ENCODE peak calls at places on chromosomes 13 and 19, in four cellular contexts. P is PC-3, M is NB4, U is mesothelial cell of epicardium. E is an unnamed sample.

GRCh38 chr19:3276341-3276799 is 51.9 kb downstream of the CELF5 start:
- DNase-seq in M (no peak), U (no peak), P (peak; percentile 75), E (no peak)

GRCh38 chr13:60398949-60399589 is 2.0 kb downstream of the TDRD3 start:
- DNase-seq in M (peak; percentile 20), P (no peak), U (no peak), E (no peak)

GRCh38 chr19:10952809-10953208 is 8.0 kb upstream of the SMARCA4 start:
- DNase-seq in M (no peak), P (peak; percentile 97), U (no peak), E (no peak)

GRCh38 chr19:6229951-6230712 is 49.6 kb downstream of the MLLT1 start:
- DNase-seq in P (no peak), M (no peak), U (peak; percentile 18), E (no peak)

GRCh38 chr19:30556230-30556711 is 184.1 kb downstream of the ZNF536 start:
- DNase-seq in P (no peak), M (no peak), U (no peak), E (no peak)

GRCh38 chr19:2043269-2043641 is 7.8 kb downstream of the MKNK2 start:
- DNase-seq in M (no peak), P (no peak), U (no peak), E (no peak)

GRCh38 chr13:113785051-113786010 is 26.3 kb downstream of the TMEM255B start:
- DNase-seq in U (no peak), P (peak; percentile 97), M (peak; percentile 75), E (no peak)

GRCh38 chr13:74070065-74070464 is 64.1 kb downstream of the KLF12 start:
- DNase-seq in M (no peak), U (no peak), P (no peak), E (no peak)

GRCh38 chr19:48754950-48755645 is at the start of gene FGF21:
- DNase-seq in M (no peak), U (no peak), P (no peak), E (no peak)

GRCh38 chr13:75554981-75555380 is 5.4 kb downstream of the UCHL3 start:
- DNase-seq in M (no peak), U (no peak), P (peak; percentile 26), E (no peak)

GRCh38 chr19:28980236-28980868 is 232.6 kb downstream of the UQCRFS1 start:
- DNase-seq in P (no peak), U (no peak), M (no peak), E (no peak)

GRCh38 chr13:105918842-105919741 is 616.4 kb downstream of the EFNB2 start:
- DNase-seq in P (peak; percentile 90), M (peak; percentile 74), U (no peak), E (no peak)

GRCh38 chr13:26024558-26024957 is 27.3 kb downstream of the SHISA2 start:
- DNase-seq in U (no peak), P (no peak), M (no peak), E (no peak)

GRCh38 chr13:95403349-95404140 is 102.3 kb upstream of the ABCC4 start:
- DNase-seq in U (no peak), P (peak; percentile 13), M (no peak), E (no peak)

GRCh38 chr19:4976412-4977298 is 7.7 kb downstream of the KDM4B start:
- DNase-seq in M (peak; percentile 94), P (peak; percentile 89), U (no peak), E (no peak)

GRCh38 chr13:110036060-110036459 is 249.7 kb upstream of the IRS2 start:
- DNase-seq in P (no peak), U (no peak), M (no peak), E (no peak)

GRCh38 chr19:28703400-28703956 is 509.5 kb downstream of the UQCRFS1 start:
- DNase-seq in U (no peak), M (no peak), P (no peak), E (no peak)

GRCh38 chr19:15298847-15299567 is 33.3 kb downstream of the BRD4 start:
- DNase-seq in M (no peak), U (no peak), P (no peak), E (no peak)

DNA sequence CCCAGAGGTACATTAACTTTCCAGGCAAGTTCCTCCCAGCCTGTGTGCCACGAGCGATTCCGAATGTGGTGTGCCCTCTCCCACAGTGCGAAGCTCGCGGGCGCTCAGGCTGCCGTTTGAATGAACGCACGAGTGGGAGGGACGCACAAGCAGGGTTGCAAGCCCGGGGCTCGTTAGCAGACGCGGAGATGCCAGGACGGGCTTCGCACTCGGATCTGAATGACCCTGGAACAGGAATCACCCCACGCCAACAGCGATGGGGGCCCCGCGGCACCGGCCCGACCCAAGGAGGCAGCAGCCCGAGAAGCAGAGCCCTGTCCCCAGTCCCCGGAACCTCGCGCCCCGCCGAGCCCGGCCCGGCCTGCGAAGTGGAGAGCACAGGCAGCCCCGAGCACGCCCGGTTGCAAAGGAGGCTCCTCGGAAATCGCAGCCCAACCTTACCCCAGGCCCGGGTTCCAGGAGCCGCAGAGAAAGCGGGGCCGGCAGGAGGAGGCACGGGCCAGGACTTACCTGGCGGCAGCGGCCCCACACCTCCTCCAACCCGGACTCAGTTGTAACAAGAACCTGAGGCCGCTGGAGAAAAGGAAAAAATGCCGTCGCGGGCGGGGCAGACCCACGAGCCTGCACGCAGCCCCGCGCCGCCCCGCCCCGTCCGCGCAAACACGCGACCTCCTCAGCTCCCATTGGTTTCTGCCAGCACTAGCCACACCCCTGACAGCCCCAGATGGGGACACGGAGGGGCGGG is at the start of gene SLC25A30:
- DNase-seq in P (peak; percentile 86), M (peak; percentile 95), U (peak; percentile 80), E (peak; percentile 96)
- TF ChIP-seq CTCF in P (no peak), M (no peak), U (no peak), E (no peak)

GRCh38 chr13:51733656-51734334 is 70.2 kb downstream of the DHRS12 start:
- DNase-seq in P (no peak), U (no peak), M (peak; percentile 71), E (no peak)
- TF ChIP-seq CTCF in P (no peak), U (no peak), M (no peak), E (no peak)

GRCh38 chr13:50119593-50119992 is 104.3 kb downstream of the KCNRG start:
- DNase-seq in M (peak; percentile 42), P (no peak), U (no peak), E (no peak)
- TF ChIP-seq CTCF in M (no peak), P (no peak), U (no peak), E (no peak)

GRCh38 chr13:51287758-51288157 is 51.7 kb upstream of the SERPINE3 start:
- DNase-seq in P (no peak), U (no peak), M (no peak), E (no peak)

GRCh38 chr13:51284339-51284738 is 55.2 kb upstream of the SERPINE3 start:
- DNase-seq in M (no peak), P (no peak), U (no peak), E (no peak)

GRCh38 chr13:51282322-51282721 is 57.2 kb upstream of the SERPINE3 start:
- DNase-seq in U (no peak), P (no peak), M (no peak), E (no peak)

GRCh38 chr13:51283361-51283760 is 56.1 kb upstream of the SERPINE3 start:
- DNase-seq in P (peak; percentile 2), U (no peak), M (no peak), E (peak; percentile 17)

DNA sequence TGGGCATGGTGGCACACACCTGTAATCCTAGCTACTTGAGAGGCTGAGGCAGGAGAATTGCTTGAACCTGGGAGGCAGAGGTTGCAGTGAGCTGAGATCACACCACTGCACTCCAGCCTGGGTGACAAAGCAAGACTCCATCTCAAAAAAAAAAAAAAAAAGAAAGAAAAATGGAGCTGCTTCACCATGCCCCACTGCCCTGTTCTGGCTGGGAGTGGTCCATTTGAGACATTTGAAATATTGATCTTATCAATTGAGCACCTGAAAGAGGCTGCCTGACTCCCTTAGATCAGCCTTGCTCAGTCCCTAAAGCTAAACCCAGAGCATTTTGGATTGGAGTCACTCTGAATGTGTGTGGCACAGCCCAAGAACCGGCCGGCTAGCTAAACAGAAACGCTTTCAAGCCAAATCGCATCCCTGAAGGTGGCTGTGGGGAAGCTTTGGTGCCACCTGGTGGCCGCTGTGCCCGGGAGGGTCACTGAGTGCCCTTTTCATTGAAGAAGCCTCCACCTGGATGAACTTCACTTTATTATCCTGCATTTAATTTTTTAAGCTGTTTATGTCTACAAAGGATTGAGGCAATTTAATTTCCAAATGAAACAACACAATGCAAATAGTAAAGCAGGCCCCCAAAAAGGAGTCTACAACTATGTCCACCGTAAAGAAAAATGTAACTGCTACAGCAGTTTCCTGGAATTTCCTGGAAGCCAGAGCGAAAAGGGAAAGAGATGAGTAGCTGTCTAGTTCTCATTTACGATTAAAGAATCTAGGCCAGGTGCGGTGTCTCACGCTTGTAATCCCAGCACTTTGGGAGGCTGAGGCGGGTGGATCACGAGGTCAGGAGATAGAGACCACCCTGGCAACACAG is 53.1 kb upstream of the SERPINE3 start:
- DNase-seq in U (peak; percentile 56), M (peak; percentile 77), P (peak; percentile 76), E (peak; percentile 91)
- TF ChIP-seq CTCF in U (peak; percentile 78), M (peak; percentile 96), P (peak; percentile 86), E (peak; percentile 96)

GRCh38 chr19:53909471-53910169 is 542 bp downstream of the CACNG7 start:
- DNase-seq in M (no peak), P (no peak), U (no peak), E (no peak)

GRCh38 chr19:53916004-53916403 is 6.9 kb downstream of the CACNG7 start:
- DNase-seq in P (no peak), U (no peak), M (no peak), E (no peak)

GRCh38 chr19:53915000-53915399 is 5.9 kb downstream of the CACNG7 start:
- DNase-seq in U (no peak), P (no peak), M (peak; percentile 35), E (no peak)

GRCh38 chr19:53910170-53910518 is 1.1 kb downstream of the CACNG7 start:
- DNase-seq in U (no peak), P (no peak), M (no peak), E (no peak)

DNA sequence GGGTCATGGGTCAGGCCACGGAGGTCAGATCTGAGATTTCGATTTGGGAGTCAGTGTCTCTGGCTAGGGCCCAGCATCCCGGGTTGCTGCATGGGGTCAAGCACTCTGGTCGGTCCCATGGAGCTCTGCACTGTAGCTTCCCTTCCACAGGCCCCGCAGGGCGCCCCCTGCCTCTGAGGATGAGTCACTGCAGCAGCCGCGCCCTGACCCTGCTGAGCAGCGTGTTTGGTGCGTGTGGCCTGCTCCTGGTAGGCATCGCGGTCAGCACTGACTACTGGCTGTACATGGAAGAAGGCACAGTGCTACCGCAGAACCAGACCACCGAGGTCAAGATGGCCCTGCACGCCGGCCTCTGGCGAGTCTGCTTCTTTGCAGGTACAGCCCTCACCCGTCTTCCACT is 3.6 kb downstream of the CACNG7 start:
- DNase-seq in M (peak; percentile 28), U (no peak), P (no peak), E (no peak)
- TF ChIP-seq CTCF in M (peak; percentile 43), U (peak; percentile 39), P (peak; percentile 52), E (peak; percentile 10)

GRCh38 chr19:14185158-14185557 is 20.8 kb downstream of the ADGRL1 start:
- DNase-seq in U (no peak), M (no peak), P (no peak), E (no peak)
- TF ChIP-seq CTCF in U (no peak), M (no peak), P (no peak), E (no peak)